ENCODE peak calls at places on chromosomes 13 and 19, in seven cellular contexts. One of them, this sample, is unnamed.
A peak's percentile ranks its signal among the peaks of the same experiment; 100 is the strongest.

GRCh38 chr13:48896312-48896711 is 79.4 kb upstream of the FNDC3A start:
- DNase-seq in mesendoderm: no peak
- DNase-seq in IMR-90: peak; percentile 87
- DNase-seq in mesenchymal stem cell: peak; percentile 18
- DNase-seq in H9: no peak
- DNase-seq in neuronal stem cell: no peak
- DNase-seq in trophoblast cell: peak; percentile 74
- DNase-seq in this sample: no peak

GRCh38 chr19:33564836-33565338 is 43.3 kb upstream of the PEPD start:
- DNase-seq in mesendoderm: no peak
- DNase-seq in IMR-90: no peak
- DNase-seq in mesenchymal stem cell: no peak
- DNase-seq in H9: peak; percentile 25
- DNase-seq in neuronal stem cell: no peak
- DNase-seq in trophoblast cell: no peak
- DNase-seq in this sample: no peak

GRCh38 chr19:42394751-42395150 is 4.7 kb upstream of the CNFN start:
- DNase-seq in mesendoderm: peak; percentile 47
- DNase-seq in IMR-90: peak; percentile 10
- DNase-seq in mesenchymal stem cell: peak; percentile 34
- DNase-seq in H9: no peak
- DNase-seq in neuronal stem cell: no peak
- DNase-seq in trophoblast cell: peak; percentile 85
- DNase-seq in this sample: no peak

GRCh38 chr19:5397804-5398692 is 57.2 kb upstream of the ZNRF4 start:
- DNase-seq in mesendoderm: peak; percentile 94
- DNase-seq in IMR-90: no peak
- DNase-seq in mesenchymal stem cell: no peak
- DNase-seq in H9: peak; percentile 65
- DNase-seq in neuronal stem cell: peak; percentile 81
- DNase-seq in trophoblast cell: peak; percentile 48
- DNase-seq in this sample: peak; percentile 13

GRCh38 chr19:33094504-33095067 is 13.6 kb downstream of the GPATCH1 start:
- DNase-seq in mesendoderm: no peak
- DNase-seq in IMR-90: no peak
- DNase-seq in mesenchymal stem cell: no peak
- DNase-seq in H9: no peak
- DNase-seq in neuronal stem cell: no peak
- DNase-seq in trophoblast cell: no peak
- DNase-seq in this sample: no peak

GRCh38 chr19:38932425-38933179 is 1.9 kb downstream of the MRPS12 start:
- DNase-seq in mesendoderm: peak; percentile 67
- DNase-seq in IMR-90: peak; percentile 44
- DNase-seq in mesenchymal stem cell: peak; percentile 59
- DNase-seq in H9: peak; percentile 54
- DNase-seq in neuronal stem cell: no peak
- DNase-seq in trophoblast cell: peak; percentile 19
- DNase-seq in this sample: no peak

GRCh38 chr13:39538826-39539555 is 64.0 kb downstream of the LHFPL6 start:
- DNase-seq in mesendoderm: no peak
- DNase-seq in IMR-90: peak; percentile 81
- DNase-seq in mesenchymal stem cell: peak; percentile 37
- DNase-seq in H9: no peak
- DNase-seq in neuronal stem cell: no peak
- DNase-seq in trophoblast cell: peak; percentile 19
- DNase-seq in this sample: no peak

GRCh38 chr19:29547361-29547960 is 21.7 kb downstream of the VSTM2B start:
- DNase-seq in mesendoderm: no peak
- DNase-seq in IMR-90: no peak
- DNase-seq in mesenchymal stem cell: no peak
- DNase-seq in H9: peak; percentile 21
- DNase-seq in neuronal stem cell: no peak
- DNase-seq in trophoblast cell: no peak
- DNase-seq in this sample: no peak

GRCh38 chr19:8695501-8695900 is 3.1 kb downstream of the ACTL9 start:
- DNase-seq in mesendoderm: no peak
- DNase-seq in IMR-90: no peak
- DNase-seq in mesenchymal stem cell: no peak
- DNase-seq in H9: no peak
- DNase-seq in neuronal stem cell: no peak
- DNase-seq in trophoblast cell: no peak
- DNase-seq in this sample: no peak

GRCh38 chr13:72804301-72804700 is 22.4 kb downstream of the PIBF1 start:
- DNase-seq in mesendoderm: peak; percentile 85
- DNase-seq in IMR-90: no peak
- DNase-seq in mesenchymal stem cell: no peak
- DNase-seq in H9: no peak
- DNase-seq in neuronal stem cell: no peak
- DNase-seq in trophoblast cell: peak; percentile 89
- DNase-seq in this sample: no peak
- H2BK5ac ChIP-seq in mesendoderm: no peak overlapping the region
- H2BK5ac ChIP-seq in IMR-90: no peak overlapping the region
- H2BK5ac ChIP-seq in mesenchymal stem cell: no peak overlapping the region
- H2BK5ac ChIP-seq in H9: no peak overlapping the region
- H2BK5ac ChIP-seq in neuronal stem cell: no peak overlapping the region
- H2BK5ac ChIP-seq in trophoblast cell: no peak overlapping the region
- H2BK5ac ChIP-seq in this sample: no peak overlapping the region

GRCh38 chr13:44368599-44369368 is 4.8 kb upstream of the SERP2 start:
- DNase-seq in mesendoderm: no peak
- DNase-seq in IMR-90: no peak
- DNase-seq in mesenchymal stem cell: no peak
- DNase-seq in H9: no peak
- DNase-seq in neuronal stem cell: no peak
- DNase-seq in trophoblast cell: no peak
- DNase-seq in this sample: no peak
- H2BK5ac ChIP-seq in mesendoderm: no peak overlapping the region
- H2BK5ac ChIP-seq in IMR-90: no peak overlapping the region
- H2BK5ac ChIP-seq in mesenchymal stem cell: no peak overlapping the region
- H2BK5ac ChIP-seq in H9: no peak overlapping the region
- H2BK5ac ChIP-seq in neuronal stem cell: no peak overlapping the region
- H2BK5ac ChIP-seq in trophoblast cell: no peak overlapping the region
- H2BK5ac ChIP-seq in this sample: no peak overlapping the region

DNA sequence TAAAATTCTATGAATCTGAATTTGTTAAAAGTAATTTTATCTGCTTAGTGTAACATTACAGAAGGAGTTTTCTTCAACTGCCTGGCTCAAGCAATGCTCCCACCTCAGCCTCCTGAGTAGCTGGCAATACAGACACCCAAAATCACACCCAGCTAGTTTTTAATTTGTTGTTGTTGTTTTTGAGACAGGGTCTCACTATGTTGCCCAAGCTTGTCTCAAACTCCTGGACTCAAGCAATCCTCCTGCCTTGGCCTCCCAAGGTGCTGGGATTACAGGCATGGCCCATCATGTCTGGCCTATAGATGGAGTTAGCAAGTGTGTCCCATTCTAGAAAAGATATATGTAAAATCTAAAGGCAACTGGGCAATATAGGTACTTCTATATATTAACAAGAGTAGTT is 1580.4 kb upstream of the PRR20A start:
- DNase-seq in mesendoderm: no peak
- DNase-seq in IMR-90: no peak
- DNase-seq in mesenchymal stem cell: no peak
- DNase-seq in H9: no peak
- DNase-seq in neuronal stem cell: no peak
- DNase-seq in trophoblast cell: no peak
- DNase-seq in this sample: no peak
- H2BK5ac ChIP-seq in mesendoderm: no peak overlapping the region
- H2BK5ac ChIP-seq in IMR-90: no peak overlapping the region
- H2BK5ac ChIP-seq in mesenchymal stem cell: no peak overlapping the region
- H2BK5ac ChIP-seq in H9: no peak overlapping the region
- H2BK5ac ChIP-seq in neuronal stem cell: no peak overlapping the region
- H2BK5ac ChIP-seq in trophoblast cell: no peak overlapping the region
- H2BK5ac ChIP-seq in this sample: no peak overlapping the region

DNA sequence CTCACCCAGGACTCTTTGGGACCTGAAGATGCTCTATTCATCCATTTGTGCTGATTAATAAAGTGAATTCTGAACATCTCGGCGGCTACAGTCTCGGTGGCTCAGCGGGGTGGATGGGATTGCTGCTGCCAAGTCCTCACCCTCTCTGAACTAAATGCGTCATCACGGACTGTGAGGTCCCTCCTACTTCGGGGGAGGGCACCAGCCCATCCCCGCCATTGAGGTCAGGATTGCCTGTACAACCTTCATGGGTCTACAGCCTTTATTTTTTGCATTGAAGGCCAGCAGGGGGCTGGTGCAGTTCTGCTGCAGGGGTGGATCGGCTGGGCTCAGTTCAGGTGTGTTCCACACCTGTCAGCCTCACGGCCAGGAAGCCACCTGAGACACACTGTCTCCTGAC is 181.8 kb downstream of the COL4A1 start:
- DNase-seq in mesendoderm: no peak
- DNase-seq in IMR-90: no peak
- DNase-seq in mesenchymal stem cell: no peak
- DNase-seq in H9: no peak
- DNase-seq in neuronal stem cell: no peak
- DNase-seq in trophoblast cell: no peak
- DNase-seq in this sample: no peak
- H2BK5ac ChIP-seq in mesendoderm: no peak overlapping the region
- H2BK5ac ChIP-seq in IMR-90: peak overlapping the region; percentile 71
- H2BK5ac ChIP-seq in mesenchymal stem cell: no peak overlapping the region
- H2BK5ac ChIP-seq in H9: no peak overlapping the region
- H2BK5ac ChIP-seq in neuronal stem cell: peak overlapping the region; percentile 41
- H2BK5ac ChIP-seq in trophoblast cell: no peak overlapping the region
- H2BK5ac ChIP-seq in this sample: peak overlapping the region; percentile 83

GRCh38 chr13:108915095-108915633 is 285.8 kb downstream of the MYO16 start:
- DNase-seq in mesendoderm: peak; percentile 37
- DNase-seq in IMR-90: peak; percentile 50
- DNase-seq in mesenchymal stem cell: peak; percentile 62
- DNase-seq in H9: no peak
- DNase-seq in neuronal stem cell: no peak
- DNase-seq in trophoblast cell: peak; percentile 31
- DNase-seq in this sample: no peak

GRCh38 chr13:108915634-108916497 is 286.5 kb downstream of the MYO16 start:
- DNase-seq in mesendoderm: peak; percentile 92
- DNase-seq in IMR-90: peak; percentile 88
- DNase-seq in mesenchymal stem cell: peak; percentile 93
- DNase-seq in H9: peak; percentile 76
- DNase-seq in neuronal stem cell: no peak
- DNase-seq in trophoblast cell: peak; percentile 86
- DNase-seq in this sample: peak; percentile 25

GRCh38 chr13:108917581-108917980 is 288.2 kb downstream of the MYO16 start:
- DNase-seq in mesendoderm: no peak
- DNase-seq in IMR-90: peak; percentile 37
- DNase-seq in mesenchymal stem cell: peak; percentile 12
- DNase-seq in H9: no peak
- DNase-seq in neuronal stem cell: no peak
- DNase-seq in trophoblast cell: no peak
- DNase-seq in this sample: no peak

DNA sequence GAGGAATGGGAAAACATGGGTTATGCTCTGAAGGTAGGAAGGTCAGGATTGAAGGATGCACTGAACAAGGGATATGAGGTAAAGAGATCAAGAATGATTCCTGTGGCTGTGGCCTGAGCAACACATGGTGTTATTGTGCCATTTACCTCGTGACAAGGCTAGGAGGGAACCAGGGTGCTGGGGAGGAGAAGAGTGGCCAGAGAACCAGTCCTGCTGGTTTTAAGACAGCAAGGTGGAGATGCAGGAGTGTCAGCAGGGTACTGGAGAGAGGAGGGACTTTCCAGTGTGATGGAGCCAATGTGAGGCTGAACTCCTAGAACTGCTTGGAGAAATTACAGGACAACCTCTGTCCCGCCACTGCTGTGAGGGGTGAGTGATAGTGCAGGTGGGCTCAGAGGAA is 282.4 kb downstream of the MYO16 start:
- DNase-seq in mesendoderm: no peak
- DNase-seq in IMR-90: no peak
- DNase-seq in mesenchymal stem cell: no peak
- DNase-seq in H9: no peak
- DNase-seq in neuronal stem cell: no peak
- DNase-seq in trophoblast cell: peak; percentile 54
- DNase-seq in this sample: no peak
- H2BK5ac ChIP-seq in mesendoderm: no peak overlapping the region
- H2BK5ac ChIP-seq in IMR-90: no peak overlapping the region
- H2BK5ac ChIP-seq in mesenchymal stem cell: no peak overlapping the region
- H2BK5ac ChIP-seq in H9: no peak overlapping the region
- H2BK5ac ChIP-seq in neuronal stem cell: no peak overlapping the region
- H2BK5ac ChIP-seq in trophoblast cell: no peak overlapping the region
- H2BK5ac ChIP-seq in this sample: no peak overlapping the region

GRCh38 chr13:20671789-20672188 is 31.7 kb upstream of the IL17D start:
- DNase-seq in mesendoderm: no peak
- DNase-seq in IMR-90: no peak
- DNase-seq in mesenchymal stem cell: no peak
- DNase-seq in H9: no peak
- DNase-seq in neuronal stem cell: no peak
- DNase-seq in trophoblast cell: no peak
- DNase-seq in this sample: no peak
- H2BK5ac ChIP-seq in mesendoderm: no peak overlapping the region
- H2BK5ac ChIP-seq in IMR-90: no peak overlapping the region
- H2BK5ac ChIP-seq in mesenchymal stem cell: no peak overlapping the region
- H2BK5ac ChIP-seq in H9: no peak overlapping the region
- H2BK5ac ChIP-seq in neuronal stem cell: no peak overlapping the region
- H2BK5ac ChIP-seq in trophoblast cell: no peak overlapping the region
- H2BK5ac ChIP-seq in this sample: no peak overlapping the region

GRCh38 chr19:51786651-51787494 is 8.1 kb upstream of the FPR3 start:
- DNase-seq in mesendoderm: no peak
- DNase-seq in IMR-90: no peak
- DNase-seq in mesenchymal stem cell: no peak
- DNase-seq in H9: no peak
- DNase-seq in neuronal stem cell: no peak
- DNase-seq in trophoblast cell: peak; percentile 79
- DNase-seq in this sample: no peak

GRCh38 chr19:51784109-51784785 is 10.7 kb upstream of the FPR3 start:
- DNase-seq in mesendoderm: no peak
- DNase-seq in IMR-90: no peak
- DNase-seq in mesenchymal stem cell: no peak
- DNase-seq in H9: no peak
- DNase-seq in neuronal stem cell: no peak
- DNase-seq in trophoblast cell: peak; percentile 17
- DNase-seq in this sample: no peak

GRCh38 chr19:51783373-51783772 is 11.6 kb upstream of the FPR3 start:
- DNase-seq in mesendoderm: peak; percentile 71
- DNase-seq in IMR-90: no peak
- DNase-seq in mesenchymal stem cell: no peak
- DNase-seq in H9: no peak
- DNase-seq in neuronal stem cell: no peak
- DNase-seq in trophoblast cell: peak; percentile 97
- DNase-seq in this sample: no peak

GRCh38 chr19:51788029-51788428 is 6.9 kb upstream of the FPR3 start:
- DNase-seq in mesendoderm: no peak
- DNase-seq in IMR-90: no peak
- DNase-seq in mesenchymal stem cell: no peak
- DNase-seq in H9: no peak
- DNase-seq in neuronal stem cell: no peak
- DNase-seq in trophoblast cell: no peak
- DNase-seq in this sample: no peak

GRCh38 chr19:51784922-51785690 is 9.9 kb upstream of the FPR3 start:
- DNase-seq in mesendoderm: no peak
- DNase-seq in IMR-90: no peak
- DNase-seq in mesenchymal stem cell: no peak
- DNase-seq in H9: no peak
- DNase-seq in neuronal stem cell: no peak
- DNase-seq in trophoblast cell: peak; percentile 91
- DNase-seq in this sample: no peak
- H2BK5ac ChIP-seq in mesendoderm: no peak overlapping the region
- H2BK5ac ChIP-seq in IMR-90: no peak overlapping the region
- H2BK5ac ChIP-seq in mesenchymal stem cell: no peak overlapping the region
- H2BK5ac ChIP-seq in H9: no peak overlapping the region
- H2BK5ac ChIP-seq in neuronal stem cell: no peak overlapping the region
- H2BK5ac ChIP-seq in trophoblast cell: no peak overlapping the region
- H2BK5ac ChIP-seq in this sample: no peak overlapping the region

This sample was measured in H1.